ENCODE peak calls at places on chromosome 5, in four cellular contexts. J is HFFc6; K is cardiac muscle cell; S is natural killer cell treated with Interleukin-12 subunit alpha and Interleukin-12 subunit beta and Interleukin-15 and Interleukin-18, amount 100 ng/mL, for 72 hours. G is an unnamed sample.

GRCh38 chr5:157855404-157855994 is 3.4 kb downstream of the CLINT1 start:
- DNase-seq in J (peak), K (peak), S (no peak), G (no peak)

GRCh38 chr5:7017004-7017770 is 304.0 kb downstream of the TENT4A start:
- DNase-seq in J (no peak), K (no peak), S (no peak), G (no peak)

GRCh38 chr5:124920909-124921666 is 174.6 kb upstream of the ZNF608 start:
- DNase-seq in J (no peak), K (no peak), S (no peak), G (no peak)

GRCh38 chr5:126492939-126493338 is 69.7 kb downstream of the GRAMD2B start:
- DNase-seq in J (no peak), K (peak), S (no peak), G (no peak)

GRCh38 chr5:137453476-137454080 is 45.5 kb downstream of the SPOCK1 start:
- DNase-seq in J (peak), K (peak), S (no peak), G (no peak)

GRCh38 chr5:59496524-59497134 is 396.9 kb downstream of the PDE4D start:
- DNase-seq in J (peak), K (peak), S (no peak), G (no peak)

GRCh38 chr5:9558319-9558965 is 12.6 kb upstream of the SEMA5A start:
- DNase-seq in J (no peak), K (no peak), S (no peak), G (no peak)

GRCh38 chr5:500491-500890 is 23.8 kb downstream of the SLC9A3 start:
- DNase-seq in J (no peak), K (no peak), S (no peak), G (no peak)

GRCh38 chr5:84242286-84242685 is 142.4 kb downstream of the EDIL3 start:
- DNase-seq in J (no peak), K (peak), S (no peak), G (no peak)

GRCh38 chr5:163402007-163402406 is 35.4 kb upstream of the CCNG1 start:
- DNase-seq in J (no peak), K (no peak), S (no peak), G (no peak)

GRCh38 chr5:36832274-36832673 is 44.3 kb upstream of the NIPBL start:
- DNase-seq in J (no peak), K (no peak), S (no peak), G (no peak)

GRCh38 chr5:59241564-59241963 is 652.0 kb downstream of the PDE4D start:
- DNase-seq in J (no peak), K (no peak), S (no peak), G (no peak)

GRCh38 chr5:43609752-43610151 is 6.8 kb downstream of the NNT start:
- DNase-seq in J (no peak), K (no peak), S (no peak), G (no peak)

GRCh38 chr5:157449011-157449723 is 10.8 kb upstream of the NIPAL4 start:
- DNase-seq in J (no peak), K (peak), S (no peak), G (no peak)

GRCh38 chr5:58048954-58049353 is 410.9 kb downstream of the PLK2 start:
- DNase-seq in J (no peak), K (no peak), S (no peak), G (no peak)

GRCh38 chr5:174430940-174431339 is 293.4 kb upstream of the MSX2 start:
- DNase-seq in J (no peak), K (no peak), S (no peak), G (no peak)

GRCh38 chr5:154520861-154521453 is 42.9 kb upstream of the HAND1 start:
- DNase-seq in J (no peak), K (peak), S (no peak), G (no peak)

GRCh38 chr5:160183075-160183474 is 46.2 kb upstream of the FABP6 start:
- DNase-seq in J (no peak), K (no peak), S (no peak), G (no peak)

GRCh38 chr5:142445266-142445665 is 120.4 kb upstream of the SPRY4 start:
- DNase-seq in J (no peak), K (no peak), S (no peak), G (no peak)

GRCh38 chr5:81209869-81210268 is 23.3 kb upstream of the CKMT2 start:
- DNase-seq in J (no peak), K (no peak), S (no peak), G (no peak)

GRCh38 chr5:172005708-172006377 is 595 bp downstream of the FBXW11 start:
- DNase-seq in J (no peak), K (peak), S (no peak), G (peak)

GRCh38 chr5:153520952-153521351 is 30.5 kb downstream of the GRIA1 start:
- DNase-seq in J (no peak), K (no peak), S (no peak), G (no peak)

GRCh38 chr5:77204967-77205366 is 5.5 kb upstream of the PDE8B start:
- DNase-seq in J (no peak), K (no peak), S (no peak), G (no peak)

GRCh38 chr5:169248520-169248919 is 52.4 kb downstream of the SLIT3 start:
- DNase-seq in J (no peak), K (no peak), S (no peak), G (no peak)

GRCh38 chr5:33769968-33770367 is 121.8 kb downstream of the ADAMTS12 start:
- DNase-seq in J (no peak), K (no peak), S (no peak), G (no peak)

GRCh38 chr5:172334641-172335040 is 51.1 kb upstream of the UBTD2 start:
- DNase-seq in J (no peak), K (no peak), S (no peak), G (no peak)